ENCODE peak calls at places on chromosomes 13 and 19, in six cellular contexts. One of them, this sample, is unnamed.

GRCh38 chr13:21528616-21529015 is 69.5 kb upstream of the ZDHHC20 start:
- DNase-seq in stimulated activated CD4-positive, alpha-beta T cell treated with anti-CD3 and anti-CD28 coated beads, Interleukin-1b, Interleukin-23, amount 100 ng/mL, for 1 hour: no peak
- DNase-seq in tibial nerve: no peak
- DNase-seq in ecto neural progenitor cell: no peak
- DNase-seq in GM19239: no peak
- DNase-seq in RKO: no peak
- DNase-seq in this sample: peak

GRCh38 chr19:40640744-40641143 is 39.6 kb downstream of the LTBP4 start:
- DNase-seq in stimulated activated CD4-positive, alpha-beta T cell treated with anti-CD3 and anti-CD28 coated beads, Interleukin-1b, Interleukin-23, amount 100 ng/mL, for 1 hour: no peak
- DNase-seq in tibial nerve: no peak
- DNase-seq in ecto neural progenitor cell: no peak
- DNase-seq in GM19239: no peak
- DNase-seq in RKO: no peak
- DNase-seq in this sample: no peak

GRCh38 chr13:51832471-51833152 is 12.4 kb downstream of the TMEM272 start:
- DNase-seq in stimulated activated CD4-positive, alpha-beta T cell treated with anti-CD3 and anti-CD28 coated beads, Interleukin-1b, Interleukin-23, amount 100 ng/mL, for 1 hour: no peak
- DNase-seq in tibial nerve: peak
- DNase-seq in ecto neural progenitor cell: peak
- DNase-seq in GM19239: peak
- DNase-seq in RKO: no peak
- DNase-seq in this sample: peak

GRCh38 chr19:42606660-42607351 is 12.1 kb upstream of the CEACAM8 start:
- DNase-seq in stimulated activated CD4-positive, alpha-beta T cell treated with anti-CD3 and anti-CD28 coated beads, Interleukin-1b, Interleukin-23, amount 100 ng/mL, for 1 hour: peak
- DNase-seq in tibial nerve: no peak
- DNase-seq in ecto neural progenitor cell: peak
- DNase-seq in GM19239: peak
- DNase-seq in RKO: peak
- DNase-seq in this sample: peak

GRCh38 chr13:94435604-94436226 is 43.8 kb downstream of the DCT start:
- DNase-seq in stimulated activated CD4-positive, alpha-beta T cell treated with anti-CD3 and anti-CD28 coated beads, Interleukin-1b, Interleukin-23, amount 100 ng/mL, for 1 hour: no peak
- DNase-seq in tibial nerve: no peak
- DNase-seq in ecto neural progenitor cell: no peak
- DNase-seq in GM19239: peak
- DNase-seq in RKO: peak
- DNase-seq in this sample: peak

GRCh38 chr19:32396046-32396652 is 9.4 kb upstream of the DPY19L3 start:
- DNase-seq in stimulated activated CD4-positive, alpha-beta T cell treated with anti-CD3 and anti-CD28 coated beads, Interleukin-1b, Interleukin-23, amount 100 ng/mL, for 1 hour: no peak
- DNase-seq in tibial nerve: no peak
- DNase-seq in ecto neural progenitor cell: no peak
- DNase-seq in GM19239: no peak
- DNase-seq in RKO: no peak
- DNase-seq in this sample: no peak

GRCh38 chr19:49812997-49813861 is at the start of gene FUZ:
- DNase-seq in stimulated activated CD4-positive, alpha-beta T cell treated with anti-CD3 and anti-CD28 coated beads, Interleukin-1b, Interleukin-23, amount 100 ng/mL, for 1 hour: peak
- DNase-seq in tibial nerve: peak
- DNase-seq in ecto neural progenitor cell: peak
- DNase-seq in GM19239: peak
- DNase-seq in RKO: no peak
- DNase-seq in this sample: peak

GRCh38 chr19:52398091-52398461 is 427 bp downstream of the ZNF528 start:
- DNase-seq in stimulated activated CD4-positive, alpha-beta T cell treated with anti-CD3 and anti-CD28 coated beads, Interleukin-1b, Interleukin-23, amount 100 ng/mL, for 1 hour: no peak
- DNase-seq in tibial nerve: no peak
- DNase-seq in ecto neural progenitor cell: no peak
- DNase-seq in GM19239: peak
- DNase-seq in RKO: no peak
- DNase-seq in this sample: no peak

GRCh38 chr13:50955212-50955611 is 45.6 kb downstream of the RNASEH2B start:
- DNase-seq in stimulated activated CD4-positive, alpha-beta T cell treated with anti-CD3 and anti-CD28 coated beads, Interleukin-1b, Interleukin-23, amount 100 ng/mL, for 1 hour: no peak
- DNase-seq in tibial nerve: no peak
- DNase-seq in ecto neural progenitor cell: no peak
- DNase-seq in GM19239: no peak
- DNase-seq in RKO: no peak
- DNase-seq in this sample: no peak

GRCh38 chr19:2492870-2493269 is 16.9 kb downstream of the GADD45B start:
- DNase-seq in stimulated activated CD4-positive, alpha-beta T cell treated with anti-CD3 and anti-CD28 coated beads, Interleukin-1b, Interleukin-23, amount 100 ng/mL, for 1 hour: no peak
- DNase-seq in tibial nerve: no peak
- DNase-seq in ecto neural progenitor cell: no peak
- DNase-seq in GM19239: no peak
- DNase-seq in RKO: no peak
- DNase-seq in this sample: no peak

GRCh38 chr13:61685683-61686013 is 270.0 kb upstream of the PCDH20 start:
- DNase-seq in stimulated activated CD4-positive, alpha-beta T cell treated with anti-CD3 and anti-CD28 coated beads, Interleukin-1b, Interleukin-23, amount 100 ng/mL, for 1 hour: no peak
- DNase-seq in tibial nerve: no peak
- DNase-seq in ecto neural progenitor cell: no peak
- DNase-seq in GM19239: no peak
- DNase-seq in RKO: peak
- DNase-seq in this sample: peak

GRCh38 chr19:57334191-57334590 is 13.9 kb downstream of the ZNF543 start:
- DNase-seq in stimulated activated CD4-positive, alpha-beta T cell treated with anti-CD3 and anti-CD28 coated beads, Interleukin-1b, Interleukin-23, amount 100 ng/mL, for 1 hour: no peak
- DNase-seq in tibial nerve: no peak
- DNase-seq in ecto neural progenitor cell: no peak
- DNase-seq in GM19239: no peak
- DNase-seq in RKO: no peak
- DNase-seq in this sample: no peak

GRCh38 chr19:10555613-10555979 is 10.2 kb downstream of the KRI1 start:
- DNase-seq in stimulated activated CD4-positive, alpha-beta T cell treated with anti-CD3 and anti-CD28 coated beads, Interleukin-1b, Interleukin-23, amount 100 ng/mL, for 1 hour: no peak
- DNase-seq in tibial nerve: no peak
- DNase-seq in ecto neural progenitor cell: no peak
- DNase-seq in GM19239: no peak
- DNase-seq in RKO: no peak
- DNase-seq in this sample: no peak

GRCh38 chr13:108944760-108945159 is 315.3 kb downstream of the MYO16 start:
- DNase-seq in stimulated activated CD4-positive, alpha-beta T cell treated with anti-CD3 and anti-CD28 coated beads, Interleukin-1b, Interleukin-23, amount 100 ng/mL, for 1 hour: no peak
- DNase-seq in tibial nerve: no peak
- DNase-seq in ecto neural progenitor cell: no peak
- DNase-seq in GM19239: no peak
- DNase-seq in RKO: peak
- DNase-seq in this sample: no peak

GRCh38 chr19:10104665-10105221 is 1.4 kb upstream of the PPAN start:
- DNase-seq in stimulated activated CD4-positive, alpha-beta T cell treated with anti-CD3 and anti-CD28 coated beads, Interleukin-1b, Interleukin-23, amount 100 ng/mL, for 1 hour: no peak
- DNase-seq in tibial nerve: no peak
- DNase-seq in ecto neural progenitor cell: no peak
- DNase-seq in GM19239: no peak
- DNase-seq in RKO: no peak
- DNase-seq in this sample: no peak

GRCh38 chr19:46514589-46515289 is 19.1 kb upstream of the PNMA8B start:
- DNase-seq in stimulated activated CD4-positive, alpha-beta T cell treated with anti-CD3 and anti-CD28 coated beads, Interleukin-1b, Interleukin-23, amount 100 ng/mL, for 1 hour: no peak
- DNase-seq in tibial nerve: no peak
- DNase-seq in ecto neural progenitor cell: no peak
- DNase-seq in GM19239: no peak
- DNase-seq in RKO: no peak
- DNase-seq in this sample: no peak

GRCh38 chr19:17794731-17795494 is at the start of gene B3GNT3:
- DNase-seq in stimulated activated CD4-positive, alpha-beta T cell treated with anti-CD3 and anti-CD28 coated beads, Interleukin-1b, Interleukin-23, amount 100 ng/mL, for 1 hour: no peak
- DNase-seq in tibial nerve: no peak
- DNase-seq in ecto neural progenitor cell: no peak
- DNase-seq in GM19239: no peak
- DNase-seq in RKO: no peak
- DNase-seq in this sample: no peak

GRCh38 chr13:86446311-86446710 is 647.1 kb upstream of the SLITRK6 start:
- DNase-seq in stimulated activated CD4-positive, alpha-beta T cell treated with anti-CD3 and anti-CD28 coated beads, Interleukin-1b, Interleukin-23, amount 100 ng/mL, for 1 hour: no peak
- DNase-seq in tibial nerve: no peak
- DNase-seq in ecto neural progenitor cell: peak
- DNase-seq in GM19239: no peak
- DNase-seq in RKO: no peak
- DNase-seq in this sample: no peak

GRCh38 chr13:39692650-39693438 is 37.4 kb downstream of the COG6 start:
- DNase-seq in stimulated activated CD4-positive, alpha-beta T cell treated with anti-CD3 and anti-CD28 coated beads, Interleukin-1b, Interleukin-23, amount 100 ng/mL, for 1 hour: no peak
- DNase-seq in tibial nerve: no peak
- DNase-seq in ecto neural progenitor cell: no peak
- DNase-seq in GM19239: no peak
- DNase-seq in RKO: no peak
- DNase-seq in this sample: no peak

GRCh38 chr13:85659493-85659892 is 139.7 kb downstream of the SLITRK6 start:
- DNase-seq in stimulated activated CD4-positive, alpha-beta T cell treated with anti-CD3 and anti-CD28 coated beads, Interleukin-1b, Interleukin-23, amount 100 ng/mL, for 1 hour: no peak
- DNase-seq in tibial nerve: no peak
- DNase-seq in ecto neural progenitor cell: no peak
- DNase-seq in GM19239: no peak
- DNase-seq in RKO: no peak
- DNase-seq in this sample: no peak

GRCh38 chr13:75480691-75481175 is 1.2 kb downstream of the TBC1D4 start:
- DNase-seq in stimulated activated CD4-positive, alpha-beta T cell treated with anti-CD3 and anti-CD28 coated beads, Interleukin-1b, Interleukin-23, amount 100 ng/mL, for 1 hour: no peak
- DNase-seq in tibial nerve: peak
- DNase-seq in ecto neural progenitor cell: peak
- DNase-seq in GM19239: no peak
- DNase-seq in RKO: peak
- DNase-seq in this sample: peak

GRCh38 chr13:94710881-94711560 is 1.3 kb downstream of the SOX21 start:
- DNase-seq in stimulated activated CD4-positive, alpha-beta T cell treated with anti-CD3 and anti-CD28 coated beads, Interleukin-1b, Interleukin-23, amount 100 ng/mL, for 1 hour: no peak
- DNase-seq in tibial nerve: no peak
- DNase-seq in ecto neural progenitor cell: peak
- DNase-seq in GM19239: no peak
- DNase-seq in RKO: no peak
- DNase-seq in this sample: no peak

GRCh38 chr13:34698953-34699352 is 243.1 kb upstream of the NBEA start:
- DNase-seq in stimulated activated CD4-positive, alpha-beta T cell treated with anti-CD3 and anti-CD28 coated beads, Interleukin-1b, Interleukin-23, amount 100 ng/mL, for 1 hour: no peak
- DNase-seq in tibial nerve: no peak
- DNase-seq in ecto neural progenitor cell: no peak
- DNase-seq in GM19239: no peak
- DNase-seq in RKO: no peak
- DNase-seq in this sample: no peak

GRCh38 chr13:92074658-92075057 is 676.2 kb downstream of the GPC5 start:
- DNase-seq in stimulated activated CD4-positive, alpha-beta T cell treated with anti-CD3 and anti-CD28 coated beads, Interleukin-1b, Interleukin-23, amount 100 ng/mL, for 1 hour: no peak
- DNase-seq in tibial nerve: no peak
- DNase-seq in ecto neural progenitor cell: no peak
- DNase-seq in GM19239: no peak
- DNase-seq in RKO: peak
- DNase-seq in this sample: peak

GRCh38 chr19:56834564-56835375 is 5.8 kb downstream of the PEG3 start:
- DNase-seq in stimulated activated CD4-positive, alpha-beta T cell treated with anti-CD3 and anti-CD28 coated beads, Interleukin-1b, Interleukin-23, amount 100 ng/mL, for 1 hour: no peak
- DNase-seq in tibial nerve: no peak
- DNase-seq in ecto neural progenitor cell: no peak
- DNase-seq in GM19239: no peak
- DNase-seq in RKO: no peak
- DNase-seq in this sample: no peak

GRCh38 chr19:7636691-7637373 is at the start of gene STXBP2:
- DNase-seq in stimulated activated CD4-positive, alpha-beta T cell treated with anti-CD3 and anti-CD28 coated beads, Interleukin-1b, Interleukin-23, amount 100 ng/mL, for 1 hour: peak
- DNase-seq in tibial nerve: peak
- DNase-seq in ecto neural progenitor cell: peak
- DNase-seq in GM19239: peak
- DNase-seq in RKO: no peak
- DNase-seq in this sample: peak

GRCh38 chr19:40419066-40419612 is 6.0 kb upstream of the PRX start:
- DNase-seq in stimulated activated CD4-positive, alpha-beta T cell treated with anti-CD3 and anti-CD28 coated beads, Interleukin-1b, Interleukin-23, amount 100 ng/mL, for 1 hour: no peak
- DNase-seq in tibial nerve: no peak
- DNase-seq in ecto neural progenitor cell: no peak
- DNase-seq in GM19239: no peak
- DNase-seq in RKO: no peak
- DNase-seq in this sample: no peak

GRCh38 chr13:108342369-108343289 is 73.1 kb downstream of the TNFSF13B start:
- DNase-seq in stimulated activated CD4-positive, alpha-beta T cell treated with anti-CD3 and anti-CD28 coated beads, Interleukin-1b, Interleukin-23, amount 100 ng/mL, for 1 hour: no peak
- DNase-seq in tibial nerve: no peak
- DNase-seq in ecto neural progenitor cell: no peak
- DNase-seq in GM19239: no peak
- DNase-seq in RKO: peak
- DNase-seq in this sample: peak

GRCh38 chr19:46717716-46718143 is 816 bp upstream of the PRKD2 start:
- DNase-seq in stimulated activated CD4-positive, alpha-beta T cell treated with anti-CD3 and anti-CD28 coated beads, Interleukin-1b, Interleukin-23, amount 100 ng/mL, for 1 hour: no peak
- DNase-seq in tibial nerve: no peak
- DNase-seq in ecto neural progenitor cell: no peak
- DNase-seq in GM19239: no peak
- DNase-seq in RKO: no peak
- DNase-seq in this sample: no peak

GRCh38 chr13:37608750-37609339 is 10.3 kb upstream of the POSTN start:
- DNase-seq in stimulated activated CD4-positive, alpha-beta T cell treated with anti-CD3 and anti-CD28 coated beads, Interleukin-1b, Interleukin-23, amount 100 ng/mL, for 1 hour: no peak
- DNase-seq in tibial nerve: no peak
- DNase-seq in ecto neural progenitor cell: no peak
- DNase-seq in GM19239: no peak
- DNase-seq in RKO: no peak
- DNase-seq in this sample: no peak

GRCh38 chr13:38519229-38519910 is 167.5 kb upstream of the FREM2 start:
- DNase-seq in stimulated activated CD4-positive, alpha-beta T cell treated with anti-CD3 and anti-CD28 coated beads, Interleukin-1b, Interleukin-23, amount 100 ng/mL, for 1 hour: no peak
- DNase-seq in tibial nerve: no peak
- DNase-seq in ecto neural progenitor cell: no peak
- DNase-seq in GM19239: no peak
- DNase-seq in RKO: no peak
- DNase-seq in this sample: no peak

GRCh38 chr13:76600086-76600485 is 286.1 kb downstream of the KCTD12 start:
- DNase-seq in stimulated activated CD4-positive, alpha-beta T cell treated with anti-CD3 and anti-CD28 coated beads, Interleukin-1b, Interleukin-23, amount 100 ng/mL, for 1 hour: no peak
- DNase-seq in tibial nerve: peak
- DNase-seq in ecto neural progenitor cell: no peak
- DNase-seq in GM19239: no peak
- DNase-seq in RKO: no peak
- DNase-seq in this sample: no peak